ENCODE peak calls at places on chromosomes 13 and 19, in six cellular contexts. One of them, this sample, is unnamed.

GRCh38 chr13:107534548-107534947 is 680.8 kb downstream of the LIG4 start:
- DNase-seq in foreskin fibroblast: no peak
- DNase-seq in glomerular endothelial cell: no peak
- DNase-seq in AG10803: peak
- DNase-seq in GM12864: no peak
- DNase-seq in psoas muscle: no peak
- DNase-seq in this sample: no peak

GRCh38 chr19:16180611-16181010 is 4.6 kb upstream of the FAM32A start:
- DNase-seq in GM12864: no peak
- DNase-seq in AG10803: peak
- DNase-seq in psoas muscle: no peak
- DNase-seq in glomerular endothelial cell: no peak
- DNase-seq in foreskin fibroblast: peak
- DNase-seq in this sample: no peak

GRCh38 chr13:62931901-62932883 is 1516.5 kb upstream of the PCDH20 start:
- DNase-seq in psoas muscle: no peak
- DNase-seq in AG10803: peak
- DNase-seq in foreskin fibroblast: peak
- DNase-seq in glomerular endothelial cell: no peak
- DNase-seq in GM12864: no peak
- DNase-seq in this sample: no peak

GRCh38 chr13:46975173-46975572 is 78.3 kb upstream of the HTR2A start:
- DNase-seq in foreskin fibroblast: no peak
- DNase-seq in AG10803: no peak
- DNase-seq in glomerular endothelial cell: no peak
- DNase-seq in GM12864: no peak
- DNase-seq in psoas muscle: no peak
- DNase-seq in this sample: no peak

GRCh38 chr13:35812730-35813129 is 318.5 kb downstream of the DCLK1 start:
- DNase-seq in AG10803: no peak
- DNase-seq in psoas muscle: no peak
- DNase-seq in GM12864: no peak
- DNase-seq in glomerular endothelial cell: no peak
- DNase-seq in foreskin fibroblast: no peak
- DNase-seq in this sample: no peak

GRCh38 chr13:58087566-58087965 is 456.0 kb downstream of the PCDH17 start:
- DNase-seq in psoas muscle: no peak
- DNase-seq in GM12864: no peak
- DNase-seq in glomerular endothelial cell: no peak
- DNase-seq in foreskin fibroblast: no peak
- DNase-seq in AG10803: no peak
- DNase-seq in this sample: no peak

GRCh38 chr19:4866595-4867424 is 657 bp downstream of the PLIN3 start:
- DNase-seq in foreskin fibroblast: no peak
- DNase-seq in GM12864: no peak
- DNase-seq in AG10803: peak
- DNase-seq in glomerular endothelial cell: no peak
- DNase-seq in psoas muscle: peak
- DNase-seq in this sample: no peak

GRCh38 chr19:56619131-56619530 is 23.8 kb upstream of the SMIM17 start:
- DNase-seq in GM12864: no peak
- DNase-seq in foreskin fibroblast: no peak
- DNase-seq in AG10803: no peak
- DNase-seq in glomerular endothelial cell: no peak
- DNase-seq in psoas muscle: no peak
- DNase-seq in this sample: no peak

GRCh38 chr19:49924004-49924880 is 4.8 kb upstream of the ATF5 start:
- DNase-seq in psoas muscle: peak
- DNase-seq in foreskin fibroblast: no peak
- DNase-seq in AG10803: peak
- DNase-seq in glomerular endothelial cell: no peak
- DNase-seq in GM12864: no peak
- DNase-seq in this sample: no peak

GRCh38 chr19:5719274-5719960 is 529 bp downstream of the LONP1 start:
- DNase-seq in glomerular endothelial cell: no peak
- DNase-seq in psoas muscle: no peak
- DNase-seq in GM12864: no peak
- DNase-seq in AG10803: peak
- DNase-seq in foreskin fibroblast: no peak
- DNase-seq in this sample: no peak

GRCh38 chr13:74243637-74244526 is 109.7 kb upstream of the KLF12 start:
- DNase-seq in psoas muscle: no peak
- DNase-seq in AG10803: peak
- DNase-seq in foreskin fibroblast: peak
- DNase-seq in GM12864: no peak
- DNase-seq in glomerular endothelial cell: peak
- DNase-seq in this sample: no peak

GRCh38 chr19:41001243-41001971 is 10.3 kb downstream of the CYP2B6 start:
- DNase-seq in glomerular endothelial cell: no peak
- DNase-seq in GM12864: no peak
- DNase-seq in AG10803: no peak
- DNase-seq in psoas muscle: no peak
- DNase-seq in foreskin fibroblast: no peak
- DNase-seq in this sample: no peak

GRCh38 chr13:40060318-40061007 is 405.0 kb downstream of the COG6 start:
- DNase-seq in foreskin fibroblast: peak
- DNase-seq in AG10803: peak
- DNase-seq in glomerular endothelial cell: no peak
- DNase-seq in GM12864: peak
- DNase-seq in psoas muscle: peak
- DNase-seq in this sample: no peak

GRCh38 chr19:28359819-28360414 is 853.0 kb downstream of the UQCRFS1 start:
- DNase-seq in AG10803: no peak
- DNase-seq in glomerular endothelial cell: no peak
- DNase-seq in foreskin fibroblast: no peak
- DNase-seq in GM12864: no peak
- DNase-seq in psoas muscle: no peak
- DNase-seq in this sample: no peak

GRCh38 chr19:41218615-41219507 is at the start of gene AXL:
- DNase-seq in AG10803: peak
- DNase-seq in foreskin fibroblast: peak
- DNase-seq in GM12864: no peak
- DNase-seq in psoas muscle: peak
- DNase-seq in glomerular endothelial cell: no peak
- DNase-seq in this sample: no peak

GRCh38 chr19:5057860-5058259 is 88.9 kb downstream of the KDM4B start:
- DNase-seq in AG10803: peak
- DNase-seq in glomerular endothelial cell: no peak
- DNase-seq in foreskin fibroblast: no peak
- DNase-seq in psoas muscle: no peak
- DNase-seq in GM12864: no peak
- DNase-seq in this sample: no peak

GRCh38 chr13:40064723-40065122 is 409.3 kb downstream of the COG6 start:
- DNase-seq in psoas muscle: no peak
- DNase-seq in GM12864: no peak
- DNase-seq in AG10803: peak
- DNase-seq in glomerular endothelial cell: peak
- DNase-seq in foreskin fibroblast: peak
- DNase-seq in this sample: no peak

GRCh38 chr19:18156841-18157464 is 4.0 kb downstream of the PIK3R2 start:
- DNase-seq in glomerular endothelial cell: no peak
- DNase-seq in GM12864: no peak
- DNase-seq in psoas muscle: peak
- DNase-seq in AG10803: peak
- DNase-seq in foreskin fibroblast: peak
- DNase-seq in this sample: no peak

GRCh38 chr19:46691948-46692347 is 25.0 kb downstream of the PRKD2 start:
- DNase-seq in GM12864: no peak
- DNase-seq in AG10803: no peak
- DNase-seq in glomerular endothelial cell: no peak
- DNase-seq in psoas muscle: no peak
- DNase-seq in foreskin fibroblast: no peak
- DNase-seq in this sample: no peak

GRCh38 chr13:97139704-97140103 is 82.4 kb upstream of the MBNL2 start:
- DNase-seq in foreskin fibroblast: no peak
- DNase-seq in AG10803: no peak
- DNase-seq in psoas muscle: no peak
- DNase-seq in glomerular endothelial cell: no peak
- DNase-seq in GM12864: no peak
- DNase-seq in this sample: no peak

GRCh38 chr13:39779337-39780270 is 124.1 kb downstream of the COG6 start:
- DNase-seq in psoas muscle: no peak
- DNase-seq in glomerular endothelial cell: no peak
- DNase-seq in foreskin fibroblast: no peak
- DNase-seq in AG10803: peak
- DNase-seq in GM12864: no peak
- DNase-seq in this sample: no peak

GRCh38 chr19:47241919-47242644 is 11.1 kb upstream of the BBC3 start:
- DNase-seq in glomerular endothelial cell: no peak
- DNase-seq in GM12864: no peak
- DNase-seq in foreskin fibroblast: no peak
- DNase-seq in AG10803: no peak
- DNase-seq in psoas muscle: no peak
- DNase-seq in this sample: no peak

GRCh38 chr19:29712744-29713516 is 2.1 kb downstream of the C19orf12 start:
- DNase-seq in foreskin fibroblast: no peak
- DNase-seq in psoas muscle: no peak
- DNase-seq in GM12864: no peak
- DNase-seq in AG10803: no peak
- DNase-seq in glomerular endothelial cell: no peak
- DNase-seq in this sample: no peak

GRCh38 chr13:64884976-64885375 is 2345.2 kb downstream of the PCDH9 start:
- DNase-seq in glomerular endothelial cell: no peak
- DNase-seq in foreskin fibroblast: no peak
- DNase-seq in psoas muscle: no peak
- DNase-seq in AG10803: no peak
- DNase-seq in GM12864: no peak
- DNase-seq in this sample: no peak

GRCh38 chr13:63842102-63842501 is 2426.5 kb upstream of the PCDH20 start:
- DNase-seq in AG10803: no peak
- DNase-seq in glomerular endothelial cell: no peak
- DNase-seq in GM12864: no peak
- DNase-seq in psoas muscle: no peak
- DNase-seq in foreskin fibroblast: no peak
- DNase-seq in this sample: no peak

GRCh38 chr13:26445092-26445491 is 112.4 kb upstream of the WASF3 start:
- DNase-seq in GM12864: no peak
- DNase-seq in psoas muscle: no peak
- DNase-seq in foreskin fibroblast: no peak
- DNase-seq in glomerular endothelial cell: no peak
- DNase-seq in AG10803: no peak
- DNase-seq in this sample: no peak

GRCh38 chr13:38543561-38543960 is 143.3 kb upstream of the FREM2 start:
- DNase-seq in glomerular endothelial cell: no peak
- DNase-seq in foreskin fibroblast: no peak
- DNase-seq in GM12864: no peak
- DNase-seq in psoas muscle: no peak
- DNase-seq in AG10803: no peak
- DNase-seq in this sample: no peak

GRCh38 chr19:33771308-33772101 is 25.2 kb upstream of the KCTD15 start:
- DNase-seq in foreskin fibroblast: peak
- DNase-seq in glomerular endothelial cell: no peak
- DNase-seq in psoas muscle: peak
- DNase-seq in AG10803: peak
- DNase-seq in GM12864: peak
- DNase-seq in this sample: no peak

GRCh38 chr13:25840261-25840660 is 211.6 kb downstream of the SHISA2 start:
- DNase-seq in GM12864: no peak
- DNase-seq in foreskin fibroblast: no peak
- DNase-seq in AG10803: no peak
- DNase-seq in psoas muscle: no peak
- DNase-seq in glomerular endothelial cell: no peak
- DNase-seq in this sample: no peak

GRCh38 chr19:38015771-38016170 is 108.8 kb downstream of the SIPA1L3 start:
- DNase-seq in glomerular endothelial cell: no peak
- DNase-seq in GM12864: no peak
- DNase-seq in AG10803: no peak
- DNase-seq in foreskin fibroblast: no peak
- DNase-seq in psoas muscle: no peak
- DNase-seq in this sample: no peak

GRCh38 chr13:51158923-51159322 is 47.8 kb upstream of the C13orf42 start:
- DNase-seq in foreskin fibroblast: peak
- DNase-seq in psoas muscle: no peak
- DNase-seq in glomerular endothelial cell: no peak
- DNase-seq in AG10803: peak
- DNase-seq in GM12864: no peak
- DNase-seq in this sample: no peak

GRCh38 chr19:2500157-2500556 is 24.2 kb downstream of the GADD45B start:
- DNase-seq in glomerular endothelial cell: no peak
- DNase-seq in psoas muscle: peak
- DNase-seq in foreskin fibroblast: no peak
- DNase-seq in GM12864: no peak
- DNase-seq in AG10803: no peak
- DNase-seq in this sample: no peak

GRCh38 chr19:7478173-7478842 is 10.5 kb downstream of the PEX11G start:
- DNase-seq in glomerular endothelial cell: no peak
- DNase-seq in foreskin fibroblast: no peak
- DNase-seq in GM12864: no peak
- DNase-seq in AG10803: no peak
- DNase-seq in psoas muscle: no peak
- DNase-seq in this sample: no peak

GRCh38 chr13:38759390-38759789 is 72.5 kb downstream of the FREM2 start:
- DNase-seq in AG10803: no peak
- DNase-seq in foreskin fibroblast: no peak
- DNase-seq in glomerular endothelial cell: no peak
- DNase-seq in psoas muscle: no peak
- DNase-seq in GM12864: no peak
- DNase-seq in this sample: no peak

GRCh38 chr13:73059460-73060250 is 850 bp downstream of the KLF5 start:
- DNase-seq in psoas muscle: peak
- DNase-seq in glomerular endothelial cell: no peak
- DNase-seq in GM12864: no peak
- DNase-seq in AG10803: peak
- DNase-seq in foreskin fibroblast: peak
- DNase-seq in this sample: no peak

GRCh38 chr19:2286402-2287140 is 4.6 kb upstream of the PEAK3 start:
- DNase-seq in psoas muscle: no peak
- DNase-seq in glomerular endothelial cell: no peak
- DNase-seq in AG10803: no peak
- DNase-seq in GM12864: no peak
- DNase-seq in foreskin fibroblast: no peak
- DNase-seq in this sample: no peak

This sample was measured in SIG-M5.